ENCODE peak calls at places on chromosome 16, in nine cellular contexts. One of them, this sample, is unnamed.

GRCh38 chr16:64590516-64590915 is 531.3 kb downstream of the CDH11 start:
- DNase-seq in kidney tubule cell: peak
- DNase-seq in stomach: no peak
- DNase-seq in amniotic stem cell: no peak
- DNase-seq in activated T-helper 1 cell treated with anti-CD3 and anti-CD28 coated beads, Interleukin-12 subunit alpha, Interleukin-12 subunit beta, Interleukin-2, Interleukin-4 antibody, amounts not matched to agents 30 ng/mL and 10 ng/mL and 1 ng/mL, durations not matched to agents 14 hours and 24 hours and 36 hours: no peak
- DNase-seq in fibroblast of lung: peak
- DNase-seq in ascending aorta: no peak
- DNase-seq in SK-MEL-5: no peak
- DNase-seq in NCI-H1930: no peak
- DNase-seq in this sample: no peak

GRCh38 chr16:69793521-69793920 is 31.4 kb downstream of the WWP2 start:
- DNase-seq in ascending aorta: no peak
- DNase-seq in amniotic stem cell: no peak
- DNase-seq in activated T-helper 1 cell treated with anti-CD3 and anti-CD28 coated beads, Interleukin-12 subunit alpha, Interleukin-12 subunit beta, Interleukin-2, Interleukin-4 antibody, amounts not matched to agents 30 ng/mL and 10 ng/mL and 1 ng/mL, durations not matched to agents 14 hours and 24 hours and 36 hours: no peak
- DNase-seq in NCI-H1930: no peak
- DNase-seq in stomach: no peak
- DNase-seq in SK-MEL-5: no peak
- DNase-seq in kidney tubule cell: no peak
- DNase-seq in fibroblast of lung: no peak
- DNase-seq in this sample: no peak

GRCh38 chr16:3058173-3059030 is 7.0 kb upstream of the IL32 start:
- DNase-seq in NCI-H1930: peak
- DNase-seq in stomach: peak
- DNase-seq in SK-MEL-5: peak
- DNase-seq in activated T-helper 1 cell treated with anti-CD3 and anti-CD28 coated beads, Interleukin-12 subunit alpha, Interleukin-12 subunit beta, Interleukin-2, Interleukin-4 antibody, amounts not matched to agents 30 ng/mL and 10 ng/mL and 1 ng/mL, durations not matched to agents 14 hours and 24 hours and 36 hours: no peak
- DNase-seq in kidney tubule cell: peak
- DNase-seq in fibroblast of lung: peak
- DNase-seq in amniotic stem cell: no peak
- DNase-seq in ascending aorta: peak
- DNase-seq in this sample: peak

GRCh38 chr16:47983999-47984580 is 171.7 kb downstream of the ABCC12 start:
- DNase-seq in kidney tubule cell: no peak
- DNase-seq in ascending aorta: no peak
- DNase-seq in activated T-helper 1 cell treated with anti-CD3 and anti-CD28 coated beads, Interleukin-12 subunit alpha, Interleukin-12 subunit beta, Interleukin-2, Interleukin-4 antibody, amounts not matched to agents 30 ng/mL and 10 ng/mL and 1 ng/mL, durations not matched to agents 14 hours and 24 hours and 36 hours: no peak
- DNase-seq in stomach: no peak
- DNase-seq in SK-MEL-5: no peak
- DNase-seq in fibroblast of lung: no peak
- DNase-seq in amniotic stem cell: no peak
- DNase-seq in NCI-H1930: no peak
- DNase-seq in this sample: no peak

GRCh38 chr16:70750893-70751467 is 50.0 kb downstream of the VAC14 start:
- DNase-seq in NCI-H1930: no peak
- DNase-seq in ascending aorta: peak
- DNase-seq in activated T-helper 1 cell treated with anti-CD3 and anti-CD28 coated beads, Interleukin-12 subunit alpha, Interleukin-12 subunit beta, Interleukin-2, Interleukin-4 antibody, amounts not matched to agents 30 ng/mL and 10 ng/mL and 1 ng/mL, durations not matched to agents 14 hours and 24 hours and 36 hours: no peak
- DNase-seq in fibroblast of lung: peak
- DNase-seq in SK-MEL-5: no peak
- DNase-seq in kidney tubule cell: peak
- DNase-seq in amniotic stem cell: no peak
- DNase-seq in stomach: peak
- DNase-seq in this sample: peak

GRCh38 chr16:31513884-31514283 is 5.7 kb upstream of the RUSF1 start:
- DNase-seq in NCI-H1930: no peak
- DNase-seq in ascending aorta: no peak
- DNase-seq in activated T-helper 1 cell treated with anti-CD3 and anti-CD28 coated beads, Interleukin-12 subunit alpha, Interleukin-12 subunit beta, Interleukin-2, Interleukin-4 antibody, amounts not matched to agents 30 ng/mL and 10 ng/mL and 1 ng/mL, durations not matched to agents 14 hours and 24 hours and 36 hours: no peak
- DNase-seq in SK-MEL-5: no peak
- DNase-seq in amniotic stem cell: no peak
- DNase-seq in fibroblast of lung: no peak
- DNase-seq in kidney tubule cell: no peak
- DNase-seq in stomach: no peak
- DNase-seq in this sample: no peak

GRCh38 chr16:20084624-20085226 is 11.0 kb upstream of the GPR139 start:
- DNase-seq in fibroblast of lung: no peak
- DNase-seq in stomach: no peak
- DNase-seq in amniotic stem cell: no peak
- DNase-seq in SK-MEL-5: no peak
- DNase-seq in NCI-H1930: no peak
- DNase-seq in kidney tubule cell: no peak
- DNase-seq in activated T-helper 1 cell treated with anti-CD3 and anti-CD28 coated beads, Interleukin-12 subunit alpha, Interleukin-12 subunit beta, Interleukin-2, Interleukin-4 antibody, amounts not matched to agents 30 ng/mL and 10 ng/mL and 1 ng/mL, durations not matched to agents 14 hours and 24 hours and 36 hours: no peak
- DNase-seq in ascending aorta: no peak
- DNase-seq in this sample: no peak

GRCh38 chr16:7679899-7680298 is 347.3 kb downstream of the RBFOX1 start:
- DNase-seq in amniotic stem cell: no peak
- DNase-seq in ascending aorta: no peak
- DNase-seq in kidney tubule cell: no peak
- DNase-seq in SK-MEL-5: no peak
- DNase-seq in stomach: no peak
- DNase-seq in activated T-helper 1 cell treated with anti-CD3 and anti-CD28 coated beads, Interleukin-12 subunit alpha, Interleukin-12 subunit beta, Interleukin-2, Interleukin-4 antibody, amounts not matched to agents 30 ng/mL and 10 ng/mL and 1 ng/mL, durations not matched to agents 14 hours and 24 hours and 36 hours: no peak
- DNase-seq in NCI-H1930: no peak
- DNase-seq in fibroblast of lung: no peak
- DNase-seq in this sample: no peak

GRCh38 chr16:89489040-89489721 is 1.2 kb downstream of the ANKRD11 start:
- DNase-seq in SK-MEL-5: peak
- DNase-seq in activated T-helper 1 cell treated with anti-CD3 and anti-CD28 coated beads, Interleukin-12 subunit alpha, Interleukin-12 subunit beta, Interleukin-2, Interleukin-4 antibody, amounts not matched to agents 30 ng/mL and 10 ng/mL and 1 ng/mL, durations not matched to agents 14 hours and 24 hours and 36 hours: peak
- DNase-seq in ascending aorta: peak
- DNase-seq in stomach: peak
- DNase-seq in amniotic stem cell: peak
- DNase-seq in NCI-H1930: peak
- DNase-seq in fibroblast of lung: peak
- DNase-seq in kidney tubule cell: peak
- DNase-seq in this sample: peak

GRCh38 chr16:84617068-84617630 is 729 bp downstream of the COTL1 start:
- DNase-seq in amniotic stem cell: no peak
- DNase-seq in fibroblast of lung: no peak
- DNase-seq in stomach: peak
- DNase-seq in NCI-H1930: no peak
- DNase-seq in ascending aorta: peak
- DNase-seq in activated T-helper 1 cell treated with anti-CD3 and anti-CD28 coated beads, Interleukin-12 subunit alpha, Interleukin-12 subunit beta, Interleukin-2, Interleukin-4 antibody, amounts not matched to agents 30 ng/mL and 10 ng/mL and 1 ng/mL, durations not matched to agents 14 hours and 24 hours and 36 hours: peak
- DNase-seq in kidney tubule cell: peak
- DNase-seq in SK-MEL-5: peak
- DNase-seq in this sample: peak

GRCh38 chr16:71807905-71808592 is 585 bp downstream of the AP1G1 start:
- DNase-seq in stomach: no peak
- DNase-seq in fibroblast of lung: peak
- DNase-seq in amniotic stem cell: no peak
- DNase-seq in kidney tubule cell: peak
- DNase-seq in activated T-helper 1 cell treated with anti-CD3 and anti-CD28 coated beads, Interleukin-12 subunit alpha, Interleukin-12 subunit beta, Interleukin-2, Interleukin-4 antibody, amounts not matched to agents 30 ng/mL and 10 ng/mL and 1 ng/mL, durations not matched to agents 14 hours and 24 hours and 36 hours: no peak
- DNase-seq in ascending aorta: no peak
- DNase-seq in SK-MEL-5: peak
- DNase-seq in NCI-H1930: no peak
- DNase-seq in this sample: peak

GRCh38 chr16:84593825-84594724 is 23.8 kb downstream of the COTL1 start:
- DNase-seq in stomach: peak
- DNase-seq in kidney tubule cell: peak
- DNase-seq in amniotic stem cell: no peak
- DNase-seq in NCI-H1930: no peak
- DNase-seq in fibroblast of lung: peak
- DNase-seq in ascending aorta: no peak
- DNase-seq in SK-MEL-5: no peak
- DNase-seq in activated T-helper 1 cell treated with anti-CD3 and anti-CD28 coated beads, Interleukin-12 subunit alpha, Interleukin-12 subunit beta, Interleukin-2, Interleukin-4 antibody, amounts not matched to agents 30 ng/mL and 10 ng/mL and 1 ng/mL, durations not matched to agents 14 hours and 24 hours and 36 hours: peak
- DNase-seq in this sample: peak

GRCh38 chr16:59327894-59328293 is 593.8 kb upstream of the GOT2 start:
- DNase-seq in SK-MEL-5: no peak
- DNase-seq in amniotic stem cell: no peak
- DNase-seq in stomach: no peak
- DNase-seq in ascending aorta: no peak
- DNase-seq in activated T-helper 1 cell treated with anti-CD3 and anti-CD28 coated beads, Interleukin-12 subunit alpha, Interleukin-12 subunit beta, Interleukin-2, Interleukin-4 antibody, amounts not matched to agents 30 ng/mL and 10 ng/mL and 1 ng/mL, durations not matched to agents 14 hours and 24 hours and 36 hours: no peak
- DNase-seq in kidney tubule cell: no peak
- DNase-seq in NCI-H1930: no peak
- DNase-seq in fibroblast of lung: no peak
- DNase-seq in this sample: no peak

GRCh38 chr16:20359997-20360396 is 7.5 kb upstream of the UMOD start:
- DNase-seq in amniotic stem cell: no peak
- DNase-seq in activated T-helper 1 cell treated with anti-CD3 and anti-CD28 coated beads, Interleukin-12 subunit alpha, Interleukin-12 subunit beta, Interleukin-2, Interleukin-4 antibody, amounts not matched to agents 30 ng/mL and 10 ng/mL and 1 ng/mL, durations not matched to agents 14 hours and 24 hours and 36 hours: no peak
- DNase-seq in kidney tubule cell: no peak
- DNase-seq in SK-MEL-5: peak
- DNase-seq in NCI-H1930: no peak
- DNase-seq in ascending aorta: no peak
- DNase-seq in stomach: no peak
- DNase-seq in fibroblast of lung: no peak
- DNase-seq in this sample: no peak

GRCh38 chr16:85206472-85207356 is 94.4 kb upstream of the CIBAR2 start:
- DNase-seq in stomach: peak
- DNase-seq in amniotic stem cell: no peak
- DNase-seq in ascending aorta: peak
- DNase-seq in kidney tubule cell: no peak
- DNase-seq in NCI-H1930: no peak
- DNase-seq in SK-MEL-5: no peak
- DNase-seq in activated T-helper 1 cell treated with anti-CD3 and anti-CD28 coated beads, Interleukin-12 subunit alpha, Interleukin-12 subunit beta, Interleukin-2, Interleukin-4 antibody, amounts not matched to agents 30 ng/mL and 10 ng/mL and 1 ng/mL, durations not matched to agents 14 hours and 24 hours and 36 hours: no peak
- DNase-seq in fibroblast of lung: peak
- DNase-seq in this sample: peak

GRCh38 chr16:57592591-57593003 is 35.8 kb upstream of the ADGRG1 start:
- DNase-seq in amniotic stem cell: no peak
- DNase-seq in NCI-H1930: no peak
- DNase-seq in SK-MEL-5: no peak
- DNase-seq in kidney tubule cell: no peak
- DNase-seq in activated T-helper 1 cell treated with anti-CD3 and anti-CD28 coated beads, Interleukin-12 subunit alpha, Interleukin-12 subunit beta, Interleukin-2, Interleukin-4 antibody, amounts not matched to agents 30 ng/mL and 10 ng/mL and 1 ng/mL, durations not matched to agents 14 hours and 24 hours and 36 hours: peak
- DNase-seq in ascending aorta: no peak
- DNase-seq in fibroblast of lung: no peak
- DNase-seq in stomach: peak
- DNase-seq in this sample: peak

GRCh38 chr16:30764816-30765465 is 2.8 kb downstream of the RNF40 start:
- DNase-seq in NCI-H1930: no peak
- DNase-seq in activated T-helper 1 cell treated with anti-CD3 and anti-CD28 coated beads, Interleukin-12 subunit alpha, Interleukin-12 subunit beta, Interleukin-2, Interleukin-4 antibody, amounts not matched to agents 30 ng/mL and 10 ng/mL and 1 ng/mL, durations not matched to agents 14 hours and 24 hours and 36 hours: no peak
- DNase-seq in stomach: no peak
- DNase-seq in SK-MEL-5: no peak
- DNase-seq in ascending aorta: no peak
- DNase-seq in fibroblast of lung: no peak
- DNase-seq in kidney tubule cell: no peak
- DNase-seq in amniotic stem cell: no peak
- DNase-seq in this sample: peak

GRCh38 chr16:75919664-75920063 is 193.4 kb upstream of the CPHXL start:
- DNase-seq in stomach: no peak
- DNase-seq in SK-MEL-5: no peak
- DNase-seq in fibroblast of lung: peak
- DNase-seq in activated T-helper 1 cell treated with anti-CD3 and anti-CD28 coated beads, Interleukin-12 subunit alpha, Interleukin-12 subunit beta, Interleukin-2, Interleukin-4 antibody, amounts not matched to agents 30 ng/mL and 10 ng/mL and 1 ng/mL, durations not matched to agents 14 hours and 24 hours and 36 hours: no peak
- DNase-seq in kidney tubule cell: no peak
- DNase-seq in NCI-H1930: no peak
- DNase-seq in amniotic stem cell: no peak
- DNase-seq in ascending aorta: no peak
- DNase-seq in this sample: no peak

GRCh38 chr16:17070882-17071592 is 399.7 kb downstream of the XYLT1 start:
- DNase-seq in ascending aorta: peak
- DNase-seq in kidney tubule cell: no peak
- DNase-seq in activated T-helper 1 cell treated with anti-CD3 and anti-CD28 coated beads, Interleukin-12 subunit alpha, Interleukin-12 subunit beta, Interleukin-2, Interleukin-4 antibody, amounts not matched to agents 30 ng/mL and 10 ng/mL and 1 ng/mL, durations not matched to agents 14 hours and 24 hours and 36 hours: peak
- DNase-seq in amniotic stem cell: no peak
- DNase-seq in fibroblast of lung: no peak
- DNase-seq in SK-MEL-5: peak
- DNase-seq in NCI-H1930: peak
- DNase-seq in stomach: peak
- DNase-seq in this sample: peak

GRCh38 chr16:70422543-70422942 is 16.4 kb downstream of the ST3GAL2 start:
- DNase-seq in NCI-H1930: no peak
- DNase-seq in fibroblast of lung: no peak
- DNase-seq in stomach: no peak
- DNase-seq in ascending aorta: no peak
- DNase-seq in amniotic stem cell: no peak
- DNase-seq in activated T-helper 1 cell treated with anti-CD3 and anti-CD28 coated beads, Interleukin-12 subunit alpha, Interleukin-12 subunit beta, Interleukin-2, Interleukin-4 antibody, amounts not matched to agents 30 ng/mL and 10 ng/mL and 1 ng/mL, durations not matched to agents 14 hours and 24 hours and 36 hours: no peak
- DNase-seq in kidney tubule cell: no peak
- DNase-seq in SK-MEL-5: no peak
- DNase-seq in this sample: no peak

GRCh38 chr16:75996491-75996890 is 270.2 kb upstream of the CPHXL start:
- DNase-seq in ascending aorta: no peak
- DNase-seq in kidney tubule cell: no peak
- DNase-seq in NCI-H1930: no peak
- DNase-seq in activated T-helper 1 cell treated with anti-CD3 and anti-CD28 coated beads, Interleukin-12 subunit alpha, Interleukin-12 subunit beta, Interleukin-2, Interleukin-4 antibody, amounts not matched to agents 30 ng/mL and 10 ng/mL and 1 ng/mL, durations not matched to agents 14 hours and 24 hours and 36 hours: no peak
- DNase-seq in amniotic stem cell: no peak
- DNase-seq in fibroblast of lung: no peak
- DNase-seq in SK-MEL-5: no peak
- DNase-seq in stomach: no peak
- DNase-seq in this sample: no peak

GRCh38 chr16:29973384-29974246 is at the start of gene TAOK2:
- DNase-seq in stomach: peak
- DNase-seq in ascending aorta: peak
- DNase-seq in activated T-helper 1 cell treated with anti-CD3 and anti-CD28 coated beads, Interleukin-12 subunit alpha, Interleukin-12 subunit beta, Interleukin-2, Interleukin-4 antibody, amounts not matched to agents 30 ng/mL and 10 ng/mL and 1 ng/mL, durations not matched to agents 14 hours and 24 hours and 36 hours: peak
- DNase-seq in NCI-H1930: peak
- DNase-seq in kidney tubule cell: peak
- DNase-seq in SK-MEL-5: peak
- DNase-seq in amniotic stem cell: peak
- DNase-seq in fibroblast of lung: peak
- DNase-seq in this sample: peak

GRCh38 chr16:3519581-3519980 is 18.8 kb downstream of the CLUAP1 start:
- DNase-seq in ascending aorta: no peak
- DNase-seq in amniotic stem cell: no peak
- DNase-seq in stomach: no peak
- DNase-seq in NCI-H1930: no peak
- DNase-seq in fibroblast of lung: no peak
- DNase-seq in kidney tubule cell: no peak
- DNase-seq in SK-MEL-5: no peak
- DNase-seq in activated T-helper 1 cell treated with anti-CD3 and anti-CD28 coated beads, Interleukin-12 subunit alpha, Interleukin-12 subunit beta, Interleukin-2, Interleukin-4 antibody, amounts not matched to agents 30 ng/mL and 10 ng/mL and 1 ng/mL, durations not matched to agents 14 hours and 24 hours and 36 hours: no peak
- DNase-seq in this sample: no peak

GRCh38 chr16:27325736-27326135 is 12.0 kb downstream of the IL4R start:
- DNase-seq in SK-MEL-5: no peak
- DNase-seq in fibroblast of lung: no peak
- DNase-seq in stomach: no peak
- DNase-seq in amniotic stem cell: no peak
- DNase-seq in ascending aorta: no peak
- DNase-seq in activated T-helper 1 cell treated with anti-CD3 and anti-CD28 coated beads, Interleukin-12 subunit alpha, Interleukin-12 subunit beta, Interleukin-2, Interleukin-4 antibody, amounts not matched to agents 30 ng/mL and 10 ng/mL and 1 ng/mL, durations not matched to agents 14 hours and 24 hours and 36 hours: no peak
- DNase-seq in kidney tubule cell: no peak
- DNase-seq in NCI-H1930: no peak
- DNase-seq in this sample: no peak

This sample was measured in mucosa of descending colon.